ENCODE peak calls at places on chromosomes 12 and 14, in eight cellular contexts. W is esophagus squamous epithelium, Z is astrocyte of the cerebellum, S is spleen, C is HepG2, D is HCT116, T is colonic mucosa, I is choroid plexus epithelial cell. V is an unnamed sample.

GRCh38 chr12:110585231-110585799 is 2.2 kb upstream of the PPTC7 start:
- DNase-seq in W (no peak), Z (no peak), S (no peak), C (no peak), D (no peak), T (no peak), I (peak; percentile 50), V (no peak)

GRCh38 chr14:105414456-105415371 is 4.9 kb upstream of the MTA1 start:
- DNase-seq in W (no peak), Z (peak; percentile 8), S (peak; percentile 89), C (peak; percentile 22), D (no peak), T (peak; percentile 40), I (peak; percentile 70), V (no peak)

GRCh38 chr14:104610749-104611310 is 6.3 kb upstream of the TMEM179 start:
- DNase-seq in W (no peak), Z (no peak), S (no peak), C (no peak), D (no peak), T (no peak), I (no peak), V (no peak)

GRCh38 chr14:101508948-101509729 is 52.2 kb upstream of the DIO3 start:
- DNase-seq in W (no peak), Z (no peak), S (peak; percentile 65), C (no peak), D (no peak), T (no peak), I (no peak), V (no peak)

GRCh38 chr12:57107456-57107855 is 3.7 kb downstream of the STAT6 start:
- DNase-seq in W (no peak), Z (no peak), S (no peak), C (no peak), D (no peak), T (peak; percentile 23), I (no peak), V (no peak)

GRCh38 chr14:90193925-90194324 is 62.4 kb upstream of the PSMC1 start:
- DNase-seq in W (no peak), Z (no peak), S (no peak), C (peak; percentile 4), D (peak; percentile 22), T (peak; percentile 18), I (peak; percentile 2), V (no peak)

GRCh38 chr12:45575823-45576448 is 153.6 kb upstream of the ARID2 start:
- DNase-seq in W (no peak), Z (no peak), S (no peak), C (no peak), D (no peak), T (no peak), I (no peak), V (no peak)

GRCh38 chr12:29519585-29520182 is 22.2 kb upstream of the OVCH1 start:
- DNase-seq in W (no peak), Z (peak; percentile 60), S (no peak), C (peak; percentile 28), D (peak; percentile 29), T (peak; percentile 22), I (peak; percentile 79), V (peak; percentile 18)

GRCh38 chr14:102390064-102390463 is 27.3 kb downstream of the TECPR2 start:
- DNase-seq in W (no peak), Z (peak; percentile 27), S (no peak), C (peak; percentile 9), D (no peak), T (no peak), I (peak; percentile 64), V (peak; percentile 61)

GRCh38 chr14:21257395-21258193 is 11.6 kb downstream of the HNRNPC start:
- DNase-seq in W (no peak), Z (no peak), S (no peak), C (no peak), D (no peak), T (no peak), I (peak; percentile 31), V (no peak)

GRCh38 chr12:15700595-15700994 is 88.6 kb downstream of the EPS8 start:
- DNase-seq in W (no peak), Z (peak; percentile 91), S (no peak), C (no peak), D (peak; percentile 85), T (no peak), I (peak; percentile 97), V (peak; percentile 68)

GRCh38 chr14:30230719-30231118 is 303.1 kb upstream of the PRKD1 start:
- DNase-seq in W (no peak), Z (no peak), S (no peak), C (no peak), D (no peak), T (no peak), I (no peak), V (no peak)

GRCh38 chr14:30223966-30224365 is 296.3 kb upstream of the PRKD1 start:
- DNase-seq in W (no peak), Z (no peak), S (no peak), C (no peak), D (no peak), T (no peak), I (no peak), V (no peak)

GRCh38 chr14:30225171-30225570 is 297.5 kb upstream of the PRKD1 start:
- DNase-seq in W (no peak), Z (no peak), S (no peak), C (no peak), D (no peak), T (no peak), I (peak; percentile 73), V (no peak)

GRCh38 chr14:30227436-30227835 is 299.8 kb upstream of the PRKD1 start:
- DNase-seq in W (no peak), Z (no peak), S (no peak), C (no peak), D (no peak), T (no peak), I (peak; percentile 73), V (no peak)

DNA sequence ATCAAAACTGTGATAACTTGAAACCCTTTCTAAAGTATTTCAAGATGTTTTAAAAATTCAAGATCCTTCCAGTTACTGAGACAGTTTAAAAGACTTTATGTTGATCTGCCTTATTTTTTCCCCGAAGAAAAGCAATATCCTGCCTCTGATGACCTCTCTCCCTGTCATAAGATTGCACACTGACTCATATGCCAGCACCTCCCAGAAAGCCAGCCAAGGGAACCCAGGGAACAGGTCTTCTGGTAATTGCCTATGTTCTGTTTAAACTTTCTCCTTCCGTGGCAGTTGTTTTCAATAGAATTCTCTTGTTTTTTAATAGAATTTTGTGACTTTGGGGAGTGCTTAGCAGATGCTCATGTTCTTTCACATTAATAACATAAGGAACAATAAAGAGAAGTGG is 300.2 kb upstream of the PRKD1 start:
- DNase-seq in W (no peak), Z (no peak), S (no peak), C (no peak), D (no peak), T (no peak), I (peak; percentile 76), V (peak; percentile 30)
- H3K4me3 ChIP-seq in W (no peak overlapping the region), Z (no peak overlapping the region), S (no peak overlapping the region), C (no peak overlapping the region), D (no peak overlapping the region), T (no peak overlapping the region), I (no peak overlapping the region), V (no peak overlapping the region)

GRCh38 chr14:99133563-99134332 is 138.2 kb downstream of the BCL11B start:
- DNase-seq in W (no peak), Z (no peak), S (peak; percentile 61), C (no peak), D (no peak), T (no peak), I (no peak), V (no peak)
- TF ChIP-seq CTCF in W (peak; percentile 9), Z (no peak), S (no peak), C (no peak), D (no peak), T (no peak), I (no peak), V (no peak)

GRCh38 chr12:70606001-70606400 is 31.2 kb downstream of the PTPRB start:
- DNase-seq in W (no peak), Z (no peak), S (no peak), C (peak; percentile 23), D (no peak), T (no peak), I (peak; percentile 48), V (peak; percentile 78)

GRCh38 chr12:70609203-70609602 is 28.0 kb downstream of the PTPRB start:
- DNase-seq in W (no peak), Z (no peak), S (no peak), C (no peak), D (no peak), T (peak; percentile 40), I (no peak), V (no peak)

GRCh38 chr12:70604662-70605061 is 32.6 kb downstream of the PTPRB start:
- DNase-seq in W (no peak), Z (no peak), S (no peak), C (no peak), D (no peak), T (no peak), I (no peak), V (no peak)

GRCh38 chr12:70608184-70608583 is 29.0 kb downstream of the PTPRB start:
- DNase-seq in W (no peak), Z (no peak), S (no peak), C (no peak), D (no peak), T (no peak), I (no peak), V (no peak)

GRCh38 chr12:70607107-70607506 is 30.1 kb downstream of the PTPRB start:
- DNase-seq in W (no peak), Z (no peak), S (no peak), C (no peak), D (no peak), T (no peak), I (no peak), V (peak; percentile 79)
- H3K4me3 ChIP-seq in W (peak overlapping the region; percentile 72), Z (no peak overlapping the region), S (peak overlapping the region; percentile 69), C (no peak overlapping the region), D (no peak overlapping the region), T (no peak overlapping the region), I (no peak overlapping the region), V (peak overlapping the region; percentile 31)

DNA sequence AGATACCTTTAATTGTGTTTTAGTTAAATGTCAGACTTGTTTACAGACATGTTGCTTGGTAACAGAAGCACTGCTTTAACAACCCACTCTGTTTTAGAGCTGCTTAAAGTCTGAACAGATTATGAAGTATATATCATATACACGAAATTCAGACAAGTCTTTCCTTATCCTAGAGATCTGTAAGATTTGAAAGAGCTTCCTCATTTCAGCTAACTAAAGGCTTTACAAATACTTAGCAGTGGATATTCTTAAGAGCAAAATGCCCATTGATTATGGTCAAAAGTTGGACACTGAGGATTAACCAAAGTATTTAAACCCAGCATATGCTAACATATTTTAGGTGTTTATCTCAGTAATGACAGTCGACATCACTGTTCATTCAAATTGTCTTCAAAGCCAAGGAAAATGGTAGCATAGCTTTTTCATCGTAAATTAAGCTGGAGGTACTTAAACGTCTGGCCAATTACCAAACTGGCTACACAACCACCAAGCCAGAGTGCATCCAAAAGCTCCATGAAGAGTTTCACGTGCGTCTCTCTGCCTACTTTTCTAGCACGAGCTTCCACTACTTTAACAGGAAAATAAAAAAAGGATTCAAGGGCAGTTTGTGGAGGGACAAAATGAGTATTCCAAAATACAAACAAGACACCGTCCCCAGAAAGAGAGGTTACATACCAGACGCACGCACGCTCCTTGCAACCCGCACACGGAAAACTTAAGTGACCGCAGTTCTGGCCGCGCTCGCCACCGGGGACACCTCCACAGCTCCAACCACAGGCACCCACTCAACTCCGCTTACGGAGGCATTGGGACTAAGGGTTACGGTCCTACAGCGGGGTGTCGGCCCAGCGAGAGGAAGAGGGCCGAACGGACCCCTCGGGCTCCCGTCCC is 540 bp downstream of the CEP83 start:
- DNase-seq in W (no peak), Z (peak; percentile 19), S (no peak), C (peak; percentile 17), D (peak; percentile 24), T (no peak), I (peak; percentile 55), V (peak; percentile 14)
- TF ChIP-seq CTCF in W (no peak), Z (no peak), S (no peak), C (no peak), D (no peak), T (no peak), I (no peak), V (no peak)